ENCODE peak calls at places on chromosomes 16 and 17, in six cellular contexts. X is kidney epithelial cell, Y is mesenchymal stem cell, M is T-helper 2 cell, I is left colon, C is B cell. E is an unnamed sample.

GRCh38 chr17:33292184-33292980 is 713 bp downstream of the ASIC2 start:
- DNase-seq in X (no peak), I (peak; percentile 59), C (no peak), M (no peak), Y (peak; percentile 58), E (no peak)

GRCh38 chr17:77027271-77027670 is 113.5 kb upstream of the SEC14L1 start:
- DNase-seq in X (no peak), Y (no peak), M (no peak), I (no peak), C (no peak), E (no peak)

GRCh38 chr17:9484789-9485188 is 90.8 kb downstream of the STX8 start:
- DNase-seq in I (no peak), X (no peak), Y (peak; percentile 23), C (no peak), M (no peak), E (no peak)

GRCh38 chr16:75415169-75415908 is 18.0 kb downstream of the CFDP1 start:
- DNase-seq in Y (peak; percentile 59), M (no peak), C (no peak), I (no peak), X (no peak), E (no peak)

GRCh38 chr16:76729525-76729924 is 452.3 kb downstream of the CNTNAP4 start:
- DNase-seq in I (no peak), C (no peak), Y (peak; percentile 16), M (no peak), X (peak; percentile 16), E (no peak)

GRCh38 chr16:11613381-11614303 is 26.9 kb upstream of the LITAF start:
- DNase-seq in Y (peak; percentile 66), M (no peak), C (peak; percentile 68), X (no peak), I (peak; percentile 85), E (no peak)

GRCh38 chr17:68399638-68400403 is 57.5 kb downstream of the WIPI1 start:
- DNase-seq in C (no peak), X (no peak), I (no peak), Y (peak; percentile 96), M (no peak), E (no peak)

GRCh38 chr17:2957631-2958286 is 105.6 kb downstream of the OR1D5 start:
- DNase-seq in I (no peak), C (no peak), Y (no peak), M (no peak), X (no peak), E (no peak)

GRCh38 chr17:56130030-56130429 is 23.2 kb upstream of the ANKFN1 start:
- DNase-seq in Y (no peak), M (no peak), X (no peak), I (no peak), C (no peak), E (no peak)

GRCh38 chr16:84045001-84045817 is 2.6 kb upstream of the SLC38A8 start:
- DNase-seq in X (no peak), I (no peak), Y (no peak), M (no peak), C (no peak), E (no peak)

GRCh38 chr17:15952048-15952532 is 7.2 kb downstream of the ADORA2B start:
- DNase-seq in M (no peak), X (no peak), Y (no peak), C (no peak), I (no peak), E (no peak)

GRCh38 chr16:4371481-4372314 is at the start of gene VASN:
- DNase-seq in M (peak; percentile 71), X (no peak), C (peak; percentile 83), Y (peak; percentile 88), I (peak; percentile 82), E (peak; percentile 53)

GRCh38 chr16:31402687-31403086 is 9.6 kb downstream of the ITGAD start:
- DNase-seq in M (no peak), C (no peak), X (no peak), Y (no peak), I (no peak), E (no peak)

GRCh38 chr17:76579281-76579680 is 6.4 kb downstream of the ST6GALNAC2 start:
- DNase-seq in X (no peak), C (no peak), Y (no peak), I (no peak), M (no peak), E (no peak)

E was measured in CD8-positive, alpha-beta T cell.